ENCODE peak calls at places on chromosomes 1 and 21, in four cellular contexts. D, P, L and K are unnamed samples.

GRCh38 chr1:160070243-160071163 is 543 bp upstream of the KCNJ10 start:
- DNase-seq in D (peak; percentile 67), P (no peak), L (peak; percentile 81), K (peak; percentile 97)

GRCh38 chr1:7669559-7670208 is 101.4 kb upstream of the VAMP3 start:
- DNase-seq in D (peak; percentile 61), P (no peak), L (peak; percentile 35), K (peak; percentile 87)

GRCh38 chr1:37890378-37891014 is 31.1 kb upstream of the MTF1 start:
- DNase-seq in D (peak; percentile 14), P (peak; percentile 16), L (peak; percentile 75), K (peak; percentile 56)

GRCh38 chr1:203805689-203806088 is 10.3 kb downstream of the ZBED6 start:
- DNase-seq in D (no peak), P (no peak), L (no peak), K (no peak)

GRCh38 chr1:99590578-99591209 is 55.2 kb upstream of the PALMD start:
- DNase-seq in D (no peak), P (no peak), L (no peak), K (peak; percentile 4)

GRCh38 chr21:27581168-27581567 is 614.3 kb upstream of the ADAMTS5 start:
- DNase-seq in D (no peak), P (no peak), L (no peak), K (no peak)

GRCh38 chr1:25616932-25617625 is 488 bp downstream of the MAN1C1 start:
- DNase-seq in D (no peak), P (no peak), L (no peak), K (peak; percentile 70)

GRCh38 chr1:223289621-223290020 is 74.4 kb downstream of the SUSD4 start:
- DNase-seq in D (no peak), P (no peak), L (no peak), K (no peak)

GRCh38 chr1:26126321-26127084 is 14.9 kb downstream of the PDIK1L start:
- DNase-seq in D (no peak), P (no peak), L (no peak), K (no peak)

GRCh38 chr1:31712625-31713024 is 8.8 kb upstream of the COL16A1 start:
- DNase-seq in D (no peak), P (no peak), L (no peak), K (no peak)

GRCh38 chr1:16367968-16368910 is 1.2 kb downstream of the SZRD1 start:
- DNase-seq in D (no peak), P (no peak), L (no peak), K (no peak)

GRCh38 chr1:238088891-238089290 is 198.2 kb upstream of the ZP4 start:
- DNase-seq in D (no peak), P (no peak), L (no peak), K (no peak)

GRCh38 chr1:56017336-56017735 is 562.0 kb downstream of the PLPP3 start:
- DNase-seq in D (no peak), P (no peak), L (no peak), K (no peak)

GRCh38 chr1:54844564-54844963 is 42.4 kb downstream of the DHCR24 start:
- DNase-seq in D (no peak), P (no peak), L (no peak), K (no peak)

GRCh38 chr1:91527781-91528180 is 27.1 kb downstream of the CDC7 start:
- DNase-seq in D (no peak), P (no peak), L (no peak), K (no peak)

GRCh38 chr1:65535981-65536380 is 115.5 kb downstream of the LEPR start:
- DNase-seq in D (no peak), P (no peak), L (no peak), K (no peak)

GRCh38 chr1:245771521-245772281 is 616.9 kb downstream of the KIF26B start:
- DNase-seq in D (no peak), P (no peak), L (no peak), K (peak; percentile 31)

GRCh38 chr1:58041621-58042020 is 504.9 kb downstream of the OMA1 start:
- DNase-seq in D (no peak), P (no peak), L (no peak), K (no peak)
- TF ChIP-seq PBX3 in D (no peak), P (no peak), L (no peak), K (no peak)

GRCh38 chr1:209580577-209580976 is 2.9 kb upstream of the CAMK1G start:
- DNase-seq in D (no peak), P (no peak), L (no peak), K (no peak)
- TF ChIP-seq PBX3 in D (no peak), P (no peak), L (no peak), K (no peak)

DNA sequence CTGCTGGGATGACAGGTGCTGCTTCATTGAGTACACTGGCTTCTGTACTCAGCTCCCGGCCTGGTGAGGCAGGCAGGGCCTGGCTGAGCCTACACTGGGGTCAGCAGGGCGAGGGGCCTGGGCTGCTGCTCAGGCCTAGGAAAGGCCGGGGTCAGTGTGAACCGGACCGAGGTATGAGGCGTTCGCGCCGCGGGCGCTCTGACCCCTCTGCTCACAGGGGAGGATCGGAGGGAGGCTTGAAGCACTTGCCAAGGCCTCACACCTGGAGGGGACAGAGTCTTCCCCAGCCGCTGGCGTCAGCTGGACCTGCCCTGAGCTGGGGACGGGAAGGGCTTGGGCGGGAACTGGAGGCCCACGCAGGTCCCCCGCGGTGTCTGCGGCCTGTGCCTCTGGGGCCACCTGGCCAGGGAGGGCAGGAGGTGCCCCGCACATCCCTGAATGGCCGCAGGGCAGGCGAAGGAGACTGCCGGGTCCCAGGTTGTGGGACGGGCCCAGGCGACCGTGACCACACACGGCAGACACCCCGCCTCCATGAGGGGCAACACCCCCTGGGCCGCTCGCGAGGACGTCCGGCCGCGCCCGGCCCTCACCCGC is 466 bp downstream of the PEX10 start:
- DNase-seq in D (peak; percentile 27), P (no peak), L (no peak), K (no peak)
- TF ChIP-seq PBX3 in D (no peak), P (no peak), L (no peak), K (no peak)

DNA sequence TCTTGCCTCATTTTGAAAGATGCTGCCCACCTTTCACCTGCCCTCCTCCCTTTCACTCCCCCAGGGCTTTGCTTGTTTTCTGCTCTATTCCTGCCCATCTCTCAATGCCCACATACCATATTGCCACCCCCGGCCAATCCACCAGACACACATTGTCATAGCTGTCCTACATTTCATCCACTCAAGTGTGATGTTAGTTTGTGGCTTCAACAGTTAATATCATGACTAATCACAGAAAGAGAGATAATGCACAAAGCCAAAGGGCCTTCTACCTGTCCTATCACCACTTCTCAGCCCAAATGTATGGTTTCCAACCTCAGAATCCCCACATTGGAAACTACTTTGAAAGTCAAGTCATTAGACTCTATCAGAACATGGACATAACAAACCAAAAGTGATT is 18.0 kb upstream of the RCSD1 start:
- DNase-seq in D (no peak), P (no peak), L (no peak), K (no peak)
- TF ChIP-seq PBX3 in D (no peak), P (no peak), L (no peak), K (no peak)

GRCh38 chr1:100622037-100622436 is 84.1 kb downstream of the GPR88 start:
- DNase-seq in D (peak; percentile 38), P (no peak), L (no peak), K (no peak)
- TF ChIP-seq PBX3 in D (no peak), P (no peak), L (no peak), K (peak; percentile 90)

GRCh38 chr1:219993554-219994433 is 52.5 kb downstream of the EPRS1 start:
- DNase-seq in D (no peak), P (no peak), L (peak; percentile 8), K (no peak)

GRCh38 chr1:219991511-219991810 is 54.8 kb downstream of the EPRS1 start:
- DNase-seq in D (no peak), P (no peak), L (no peak), K (no peak)

GRCh38 chr1:219988818-219989217 is 57.5 kb downstream of the EPRS1 start:
- DNase-seq in D (no peak), P (no peak), L (no peak), K (no peak)

GRCh38 chr1:219988387-219988786 is 57.9 kb downstream of the EPRS1 start:
- DNase-seq in D (no peak), P (peak; percentile 32), L (no peak), K (no peak)

DNA sequence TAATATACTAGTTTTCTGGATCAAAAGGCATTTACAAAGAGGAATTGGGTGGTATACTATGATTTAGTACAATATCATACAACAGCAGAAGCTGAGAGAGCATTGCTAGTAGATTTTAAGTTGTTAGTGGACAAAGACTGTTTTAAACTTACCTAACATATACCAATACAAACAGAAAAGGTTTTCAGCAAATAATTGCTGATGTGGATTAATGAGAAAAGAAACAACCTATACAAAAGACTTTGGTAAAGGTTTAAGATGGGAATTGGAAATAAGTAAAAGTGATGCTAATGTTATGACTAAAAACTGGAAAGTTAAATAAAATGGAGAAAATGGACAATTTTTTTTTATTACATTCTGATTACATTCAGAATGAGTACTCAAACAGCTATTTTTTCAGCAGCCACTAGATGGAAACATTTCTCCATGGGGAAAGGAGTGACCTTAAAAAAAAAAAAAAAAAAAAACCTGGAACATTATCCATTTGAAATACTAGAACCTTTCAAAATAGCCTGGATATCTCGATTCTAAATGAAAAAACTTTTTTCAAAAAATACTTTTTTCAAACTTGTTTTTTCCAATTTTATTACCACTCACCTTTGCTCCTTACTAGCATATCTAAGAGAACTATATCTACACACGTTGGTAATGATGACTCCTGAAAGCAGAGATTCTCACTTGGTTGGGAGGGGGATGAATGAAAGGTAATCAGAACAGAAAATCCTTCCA is 55.4 kb downstream of the EPRS1 start:
- DNase-seq in D (peak; percentile 13), P (no peak), L (peak; percentile 45), K (peak; percentile 27)
- TF ChIP-seq PBX3 in D (no peak), P (no peak), L (no peak), K (no peak)